ENCODE peak calls at places on chromosomes 12 and 14, in ten cellular contexts. S is RCC 7860; U is stimulated activated CD4-positive, alpha-beta T cell treated with anti-CD3 and anti-CD28 coated beads, Interleukin-1b, Interleukin-23, amount 100 ng/mL, for 48 hours; R is keratinocyte; N is stomach; B is HTR-8/SVneo; P is activated T-cell treated with anti-CD3 and anti-CD28 coated beads for 1 hour; E is hypothalamus; M is NCI-H460; D is GM13977. A is an unnamed sample.

GRCh38 chr12:97573901-97574300 is 111.3 kb downstream of the RMST start:
- DNase-seq in S (no peak), U (no peak), R (no peak), N (no peak), B (no peak), P (no peak), E (no peak), M (no peak), D (no peak), A (no peak)

GRCh38 chr12:115623764-115624334 is 653.6 kb downstream of the MED13L start:
- DNase-seq in S (no peak), U (no peak), R (no peak), N (no peak), B (no peak), P (no peak), E (no peak), M (no peak), D (no peak), A (no peak)

GRCh38 chr12:130818381-130819247 is 20.4 kb downstream of the STX2 start:
- DNase-seq in S (no peak), U (peak; percentile 71), R (peak; percentile 28), N (peak; percentile 80), B (no peak), P (peak; percentile 69), E (no peak), M (peak; percentile 35), D (peak; percentile 92), A (peak; percentile 76)

GRCh38 chr12:127957001-127957660 is 309.8 kb upstream of the TMEM132C start:
- DNase-seq in S (peak; percentile 9), U (no peak), R (no peak), N (no peak), B (peak; percentile 29), P (no peak), E (no peak), M (no peak), D (no peak), A (no peak)

GRCh38 chr12:115466076-115466475 is 782.1 kb upstream of the TBX3 start:
- DNase-seq in S (no peak), U (no peak), R (no peak), N (no peak), B (no peak), P (no peak), E (no peak), M (no peak), D (no peak), A (no peak)

GRCh38 chr14:90758959-90759358 is 57.3 kb downstream of the TTC7B start:
- DNase-seq in S (no peak), U (no peak), R (no peak), N (peak; percentile 38), B (no peak), P (no peak), E (no peak), M (no peak), D (no peak), A (no peak)

GRCh38 chr14:90678420-90678819 is 137.8 kb downstream of the TTC7B start:
- DNase-seq in S (no peak), U (no peak), R (no peak), N (no peak), B (no peak), P (no peak), E (no peak), M (no peak), D (no peak), A (no peak)

GRCh38 chr12:71787574-71787973 is 32.9 kb downstream of the RAB21 start:
- DNase-seq in S (no peak), U (no peak), R (no peak), N (no peak), B (no peak), P (no peak), E (no peak), M (no peak), D (no peak), A (no peak)

GRCh38 chr12:98671459-98671858 is 26.4 kb downstream of the APAF1 start:
- DNase-seq in S (no peak), U (no peak), R (no peak), N (no peak), B (no peak), P (no peak), E (no peak), M (no peak), D (no peak), A (no peak)

GRCh38 chr12:130192667-130193345 is 30.5 kb downstream of the FZD10 start:
- DNase-seq in S (no peak), U (no peak), R (no peak), N (peak; percentile 14), B (no peak), P (no peak), E (no peak), M (no peak), D (no peak), A (no peak)

GRCh38 chr14:73943083-73943482 is 6.8 kb downstream of the FAM161B start:
- DNase-seq in S (peak; percentile 17), U (no peak), R (no peak), N (no peak), B (peak; percentile 95), P (no peak), E (no peak), M (no peak), D (no peak), A (no peak)